ENCODE peak calls at places on chromosomes 3 and 15, in eight cellular contexts. W is GM23248, K is fibroblast of lung, C is mammary epithelial cell, H is adipocyte, E is neural progenitor cell, O is mesendoderm, J is HCT116. A is an unnamed sample. For H3K4me1, the result is how much of the 10 kb centered on the place peaks cover.

GRCh38 chr3:70982274-70982673 is 601.3 kb downstream of the FOXP1 start:
- DNase-seq in W (peak), K (no peak), C (no peak), H (peak), E (no peak), O (no peak), J (no peak), A (no peak)

GRCh38 chr3:113222412-113223086 is 11.2 kb downstream of the BOC start:
- DNase-seq in W (peak), K (peak), C (no peak), H (no peak), E (no peak), O (no peak), J (no peak), A (no peak)

GRCh38 chr15:34721802-34722795 is 32.7 kb downstream of the GJD2 start:
- DNase-seq in W (peak), K (peak), C (peak), H (peak), E (peak), O (peak), J (peak), A (peak)

GRCh38 chr15:86660012-86660411 is 580.3 kb downstream of the AGBL1 start:
- DNase-seq in W (no peak), K (no peak), C (no peak), H (no peak), E (no peak), O (no peak), J (no peak), A (no peak)

GRCh38 chr15:63553388-63553791 is 43.8 kb upstream of the FBXL22 start:
- DNase-seq in W (peak), K (peak), C (peak), H (peak), E (no peak), O (peak), J (no peak), A (no peak)

GRCh38 chr3:160808838-160809237 is 52.8 kb downstream of the PPM1L start:
- DNase-seq in W (no peak), K (no peak), C (no peak), H (no peak), E (no peak), O (no peak), J (no peak), A (no peak)

GRCh38 chr3:123723527-123724168 is 138.8 kb upstream of the HACD2 start:
- DNase-seq in W (peak), K (peak), C (peak), H (peak), E (peak), O (peak), J (peak), A (no peak)

GRCh38 chr3:48476426-48477053 is 27.4 kb downstream of the SHISA5 start:
- DNase-seq in W (no peak), K (no peak), C (no peak), H (no peak), E (no peak), O (no peak), J (no peak), A (peak)

DNA sequence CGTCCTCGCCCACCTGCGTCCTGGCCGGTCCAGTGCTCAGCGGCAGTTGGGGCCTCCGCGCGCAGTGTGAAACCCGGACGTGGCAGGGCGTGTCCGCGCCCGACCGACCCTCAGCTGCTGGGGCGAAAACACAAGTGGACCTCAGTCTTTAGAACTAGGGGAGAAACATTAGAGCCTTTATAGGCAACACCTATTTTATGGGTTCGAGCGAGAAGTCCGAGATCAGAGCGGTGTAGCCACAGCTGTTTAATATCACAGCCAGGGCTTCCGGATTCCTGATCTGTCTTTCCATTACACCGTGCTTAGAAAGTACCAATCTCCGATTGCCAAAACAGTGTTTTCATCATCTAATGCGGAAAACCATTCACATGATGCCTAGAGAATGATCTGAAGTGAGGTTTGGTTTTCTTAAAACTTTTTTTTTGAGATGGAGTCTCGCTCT is 516 bp downstream of the RAD51 start:
- DNase-seq in W (peak), K (peak), C (peak), H (peak), E (no peak), O (no peak), J (no peak), A (peak)
- H3K4me1 ChIP-seq in W (under half), K (under half), C (under half), H (under half), E (under half), O (under half), J (under half), A (under half)

GRCh38 chr15:73941449-73941848 is 15.2 kb downstream of the LOXL1 start:
- DNase-seq in W (no peak), K (no peak), C (no peak), H (no peak), E (no peak), O (peak), J (no peak), A (peak)
- H3K9ac ChIP-seq in W (peak), K (no peak), C (no peak), H (peak), E (no peak), O (no peak), J (no peak), A (no peak)

GRCh38 chr15:52464478-52464877 is 64.2 kb downstream of the MYO5A start:
- DNase-seq in W (peak), K (no peak), C (no peak), H (no peak), E (no peak), O (no peak), J (no peak), A (no peak)

GRCh38 chr15:52464040-52464439 is 64.6 kb downstream of the MYO5A start:
- DNase-seq in W (peak), K (no peak), C (peak), H (no peak), E (no peak), O (no peak), J (no peak), A (no peak)

GRCh38 chr15:52466716-52467115 is 62.0 kb downstream of the MYO5A start:
- DNase-seq in W (no peak), K (no peak), C (no peak), H (no peak), E (no peak), O (no peak), J (no peak), A (no peak)

GRCh38 chr15:52463638-52464037 is 65.0 kb downstream of the MYO5A start:
- DNase-seq in W (peak), K (peak), C (peak), H (peak), E (no peak), O (no peak), J (no peak), A (no peak)

DNA sequence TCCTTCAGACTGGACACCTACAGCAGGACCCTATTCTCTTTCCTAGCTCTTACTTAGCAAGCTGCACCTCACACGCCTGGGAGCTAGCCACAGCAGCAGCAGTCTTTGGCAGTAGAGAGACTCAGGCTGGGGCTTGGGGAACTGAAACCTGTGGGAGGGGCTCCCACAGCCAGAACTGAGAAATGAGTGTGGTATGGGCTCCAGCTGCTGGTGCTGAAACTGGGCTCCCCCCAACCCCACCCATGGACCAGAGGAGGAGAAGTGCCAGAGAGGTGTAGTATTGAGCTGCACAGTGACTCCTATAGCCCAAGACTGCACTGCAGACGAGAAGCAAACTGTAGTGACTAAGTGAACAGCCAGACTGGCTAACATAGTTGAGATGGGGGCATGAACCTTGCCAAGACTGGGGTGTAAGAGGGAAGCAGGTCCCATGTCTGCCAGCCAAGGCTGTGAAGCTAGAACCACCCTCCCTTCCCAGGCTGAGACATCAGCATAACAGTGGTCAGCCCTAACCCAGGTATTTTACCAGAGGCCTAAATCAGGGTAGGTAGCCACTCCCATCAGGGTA is 62.5 kb downstream of the MYO5A start:
- DNase-seq in W (peak), K (peak), C (no peak), H (no peak), E (peak), O (peak), J (no peak), A (peak)
- H3K4me3 ChIP-seq in W (no peak), K (no peak), C (no peak), H (no peak), E (no peak), O (no peak), J (no peak), A (no peak)

GRCh38 chr3:183153210-183153950 is 9.2 kb downstream of the LAMP3 start:
- DNase-seq in W (no peak), K (no peak), C (no peak), H (no peak), E (no peak), O (no peak), J (no peak), A (no peak)
- H3K4me1 ChIP-seq in W (under half), K (under half), C (under half), H (under half), E (under half), O (under half), J (under half), A (under half)

GRCh38 chr3:20039082-20039764 is 1.0 kb upstream of the KAT2B start:
- DNase-seq in W (peak), K (no peak), C (no peak), H (peak), E (peak), O (no peak), J (no peak), A (no peak)
- H3K9ac ChIP-seq in W (peak), K (no peak), C (peak), H (peak), E (peak), O (no peak), J (peak), A (peak)

DNA sequence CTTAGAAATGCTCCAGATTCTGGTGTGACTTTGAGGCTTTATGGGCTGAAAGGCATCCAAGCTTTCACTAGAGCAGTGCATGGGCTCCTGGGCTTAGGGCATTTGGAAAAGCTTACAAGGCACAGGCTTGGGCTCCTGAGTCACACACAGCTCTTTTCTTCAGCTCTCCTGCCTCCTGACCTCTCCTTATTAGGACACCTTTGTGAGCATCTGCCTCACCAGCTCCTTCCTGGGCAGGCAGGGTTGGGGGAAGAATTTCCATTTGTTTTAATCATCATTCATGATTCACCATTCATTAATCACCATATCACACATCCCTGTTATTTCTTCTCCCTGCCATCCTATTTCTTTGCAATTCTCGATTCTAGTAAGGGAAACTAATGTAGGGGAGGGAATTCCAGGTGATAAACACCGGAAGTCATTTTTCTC is 22.3 kb downstream of the CDCP1 start:
- DNase-seq in W (peak), K (peak), C (peak), H (peak), E (peak), O (peak), J (peak), A (no peak)
- H3K4me3 ChIP-seq in W (peak), K (no peak), C (no peak), H (no peak), E (no peak), O (no peak), J (peak), A (no peak)

GRCh38 chr15:39388118-39388517 is 192.8 kb upstream of the THBS1 start:
- DNase-seq in W (no peak), K (no peak), C (no peak), H (no peak), E (no peak), O (no peak), J (no peak), A (no peak)
- H3K4me1 ChIP-seq in W (under half), K (under half), C (under half), H (under half), E (under half), O (under half), J (under half), A (under half)